ENCODE peak calls at places on chromosomes 5 and 9, in eight cellular contexts. P is anterior cingulate cortex; U is CD8-positive, alpha-beta T cell; Y is RPMI8226; F is T-cell; J is fibroblast of the aortic adventitia; X is neural crest cell; O is Right ventricle myocardium inferior. M is an unnamed sample.

GRCh38 chr5:56829137-56829536 is 13.8 kb downstream of the MAP3K1 start:
- DNase-seq in P (no peak), U (peak; percentile 28), Y (peak; percentile 81), F (peak; percentile 35), J (no peak), X (no peak), O (no peak), M (no peak)

GRCh38 chr5:94524841-94525697 is 93.3 kb downstream of the KIAA0825 start:
- DNase-seq in P (no peak), U (no peak), Y (peak; percentile 69), F (no peak), J (peak; percentile 54), X (no peak), O (no peak), M (no peak)

GRCh38 chr9:86731511-86731993 is 215.8 kb downstream of the GAS1 start:
- DNase-seq in P (no peak), U (no peak), Y (no peak), F (no peak), J (peak; percentile 98), X (no peak), O (no peak), M (no peak)

GRCh38 chr5:77957-78804 is 13.8 kb upstream of the PLEKHG4B start:
- DNase-seq in P (no peak), U (no peak), Y (peak; percentile 93), F (peak; percentile 10), J (no peak), X (no peak), O (no peak), M (no peak)

GRCh38 chr5:83034036-83034435 is 43.2 kb downstream of the TMEM167A start:
- DNase-seq in P (no peak), U (no peak), Y (no peak), F (no peak), J (no peak), X (no peak), O (no peak), M (no peak)

GRCh38 chr9:127814619-127815511 is 12.2 kb downstream of the FPGS start:
- DNase-seq in P (no peak), U (no peak), Y (no peak), F (no peak), J (no peak), X (no peak), O (no peak), M (no peak)

GRCh38 chr9:124355941-124356744 is 59.1 kb downstream of the PSMB7 start:
- DNase-seq in P (no peak), U (no peak), Y (no peak), F (no peak), J (no peak), X (no peak), O (no peak), M (no peak)

GRCh38 chr9:109241931-109242330 is 74.9 kb upstream of the FRRS1L start:
- DNase-seq in P (no peak), U (no peak), Y (no peak), F (no peak), J (no peak), X (no peak), O (no peak), M (no peak)

GRCh38 chr5:68225188-68225910 is 9.8 kb downstream of the PIK3R1 start:
- DNase-seq in P (no peak), U (no peak), Y (no peak), F (no peak), J (peak; percentile 93), X (no peak), O (no peak), M (no peak)

GRCh38 chr5:74400067-74400466 is 240.5 kb downstream of the ENC1 start:
- DNase-seq in P (no peak), U (no peak), Y (no peak), F (no peak), J (peak; percentile 14), X (no peak), O (no peak), M (no peak)

GRCh38 chr9:97761879-97762278 is 64.7 kb upstream of the XPA start:
- DNase-seq in P (no peak), U (no peak), Y (no peak), F (no peak), J (no peak), X (no peak), O (no peak), M (no peak)

GRCh38 chr5:109304323-109304722 is 105.5 kb downstream of the PJA2 start:
- DNase-seq in P (no peak), U (no peak), Y (no peak), F (no peak), J (no peak), X (no peak), O (no peak), M (no peak)

GRCh38 chr9:132991351-132992300 is 13.1 kb downstream of the GFI1B start:
- DNase-seq in P (no peak), U (peak; percentile 5), Y (no peak), F (no peak), J (no peak), X (no peak), O (no peak), M (no peak)

GRCh38 chr5:148882332-148882731 is 55.9 kb downstream of the ADRB2 start:
- DNase-seq in P (no peak), U (no peak), Y (no peak), F (no peak), J (no peak), X (no peak), O (no peak), M (no peak)

GRCh38 chr9:134459164-134459563 is 132.9 kb downstream of the RXRA start:
- DNase-seq in P (no peak), U (no peak), Y (no peak), F (no peak), J (no peak), X (no peak), O (peak; percentile 83), M (no peak)

GRCh38 chr9:99555792-99556191 is 265.9 kb upstream of the NR4A3 start:
- DNase-seq in P (no peak), U (no peak), Y (no peak), F (no peak), J (no peak), X (no peak), O (no peak), M (no peak)

GRCh38 chr5:505946-506555 is 18.2 kb downstream of the SLC9A3 start:
- DNase-seq in P (no peak), U (no peak), Y (no peak), F (no peak), J (no peak), X (no peak), O (no peak), M (no peak)

GRCh38 chr5:168328804-168329203 is 37.4 kb downstream of the WWC1 start:
- DNase-seq in P (no peak), U (no peak), Y (peak; percentile 96), F (no peak), J (no peak), X (no peak), O (no peak), M (no peak)

GRCh38 chr5:115349001-115349817 is 52.8 kb upstream of the CCDC112 start:
- DNase-seq in P (no peak), U (no peak), Y (peak; percentile 63), F (no peak), J (peak; percentile 85), X (no peak), O (no peak), M (peak; percentile 67)

GRCh38 chr5:14925326-14925725 is 53.7 kb upstream of the ANKH start:
- DNase-seq in P (no peak), U (no peak), Y (no peak), F (no peak), J (no peak), X (no peak), O (no peak), M (no peak)